ENCODE peak calls at places on chromosome 17, in four cellular contexts. W, C, L and A are unnamed samples.

GRCh38 chr17:15957206-15957605 is 12.3 kb downstream of the ADORA2B start:
- DNase-seq in L (no peak), C (no peak), W (peak), A (no peak)

GRCh38 chr17:17959520-17960361 is 12.5 kb downstream of the TOM1L2 start:
- DNase-seq in L (peak), W (no peak), C (no peak), A (no peak)

GRCh38 chr17:16477255-16477654 is 14.7 kb downstream of the LRRC75A start:
- DNase-seq in L (no peak), W (no peak), C (peak), A (no peak)

GRCh38 chr17:17122781-17123483 is 80.7 kb downstream of the MPRIP start:
- DNase-seq in L (no peak), W (no peak), C (no peak), A (no peak)

GRCh38 chr17:83189013-83189672 is 109.7 kb downstream of the METRNL start:
- DNase-seq in W (no peak), C (no peak), L (no peak), A (no peak)

GRCh38 chr17:50184611-50185398 is 16.6 kb downstream of the COL1A1 start:
- DNase-seq in L (no peak), C (no peak), W (peak), A (no peak)

GRCh38 chr17:80519091-80519781 is 25.4 kb upstream of the RPTOR start:
- DNase-seq in W (no peak), L (no peak), C (no peak), A (no peak)

GRCh38 chr17:3817851-3818605 is 17.0 kb upstream of the ITGAE start:
- DNase-seq in W (no peak), L (no peak), C (no peak), A (no peak)

GRCh38 chr17:55314784-55315491 is 50.2 kb downstream of the HLF start:
- DNase-seq in W (no peak), L (no peak), C (no peak), A (no peak)

GRCh38 chr17:58533616-58534188 is 19.3 kb upstream of the MTMR4 start:
- DNase-seq in C (no peak), L (no peak), W (no peak), A (no peak)

GRCh38 chr17:76414334-76415295 is 30.2 kb downstream of the SPHK1 start:
- DNase-seq in W (peak), L (no peak), C (no peak), A (peak)

GRCh38 chr17:42109086-42109485 is 3.4 kb downstream of the DHX58 start:
- DNase-seq in C (no peak), L (no peak), W (no peak), A (no peak)

GRCh38 chr17:75774988-75775668 is 9.5 kb upstream of the UNK start:
- DNase-seq in L (no peak), W (no peak), C (no peak), A (peak)

GRCh38 chr17:80942360-80943345 is 49.0 kb upstream of the CHMP6 start:
- DNase-seq in W (no peak), L (no peak), C (no peak), A (no peak)

GRCh38 chr17:56489980-56490379 is 103.5 kb upstream of the NOG start:
- DNase-seq in C (no peak), W (no peak), L (no peak), A (no peak)

GRCh38 chr17:78774956-78775571 is 7.0 kb downstream of the CYTH1 start:
- DNase-seq in L (no peak), C (no peak), W (no peak), A (no peak)

GRCh38 chr17:35147313-35147982 is at the start of gene UNC45B:
- DNase-seq in L (no peak), W (no peak), C (no peak), A (no peak)

GRCh38 chr17:3916825-3917224 is 560 bp upstream of the P2RX1 start:
- DNase-seq in W (no peak), L (no peak), C (no peak), A (no peak)

GRCh38 chr17:4634981-4635380 is 6.5 kb downstream of the ALOX15 start:
- DNase-seq in C (no peak), W (no peak), L (no peak), A (no peak)

GRCh38 chr17:49674507-49674906 is 3.4 kb downstream of the SPOP start:
- DNase-seq in W (no peak), L (no peak), C (no peak), A (no peak)

GRCh38 chr17:5500247-5500803 is 14.0 kb downstream of the MIS12 start:
- DNase-seq in C (no peak), W (no peak), L (no peak), A (no peak)

GRCh38 chr17:1796800-1797199 is 32.9 kb downstream of the SMYD4 start:
- DNase-seq in C (no peak), L (no peak), W (no peak), A (no peak)

GRCh38 chr17:72388765-72389473 is 268.1 kb downstream of the SOX9 start:
- DNase-seq in L (peak), C (no peak), W (no peak), A (no peak)

GRCh38 chr17:69320210-69320907 is 6.6 kb downstream of the ABCA5 start:
- DNase-seq in L (no peak), C (no peak), W (no peak), A (no peak)

GRCh38 chr17:1899403-1900000 is 69.7 kb downstream of the RPA1 start:
- DNase-seq in L (no peak), C (no peak), W (no peak), A (no peak)

GRCh38 chr17:29124931-29125270 is 55.3 kb downstream of the MYO18A start:
- DNase-seq in L (no peak), W (peak), C (no peak), A (no peak)

GRCh38 chr17:81097134-81097942 is 62.4 kb downstream of the BAIAP2 start:
- DNase-seq in C (peak), W (peak), L (no peak), A (peak)

GRCh38 chr17:50608700-50609375 is 25.8 kb upstream of the ABCC3 start:
- DNase-seq in C (no peak), W (no peak), L (no peak), A (no peak)

GRCh38 chr17:80622170-80622466 is 77.5 kb downstream of the RPTOR start:
- DNase-seq in C (no peak), L (no peak), W (no peak), A (no peak)

GRCh38 chr17:62823111-62823895 is 15.2 kb upstream of the MARCHF10 start:
- DNase-seq in C (no peak), L (no peak), W (no peak), A (no peak)

GRCh38 chr17:1882836-1883235 is 53.0 kb downstream of the RPA1 start:
- DNase-seq in C (peak), W (peak), L (no peak), A (peak)

GRCh38 chr17:50169121-50169764 is 3.4 kb downstream of the SGCA start:
- DNase-seq in L (peak), C (peak), W (peak), A (peak)

GRCh38 chr17:57519199-57519598 is 225.9 kb downstream of the CCDC182 start:
- DNase-seq in L (no peak), W (no peak), C (no peak), A (no peak)

GRCh38 chr17:57519800-57520199 is 225.3 kb downstream of the CCDC182 start:
- DNase-seq in L (no peak), W (no peak), C (no peak), A (no peak)

GRCh38 chr17:57522436-57523005 is 222.6 kb downstream of the CCDC182 start:
- DNase-seq in L (no peak), W (no peak), C (no peak), A (no peak)

GRCh38 chr17:57523926-57524634 is 221.0 kb downstream of the CCDC182 start:
- DNase-seq in W (no peak), L (no peak), C (no peak), A (no peak)

DNA sequence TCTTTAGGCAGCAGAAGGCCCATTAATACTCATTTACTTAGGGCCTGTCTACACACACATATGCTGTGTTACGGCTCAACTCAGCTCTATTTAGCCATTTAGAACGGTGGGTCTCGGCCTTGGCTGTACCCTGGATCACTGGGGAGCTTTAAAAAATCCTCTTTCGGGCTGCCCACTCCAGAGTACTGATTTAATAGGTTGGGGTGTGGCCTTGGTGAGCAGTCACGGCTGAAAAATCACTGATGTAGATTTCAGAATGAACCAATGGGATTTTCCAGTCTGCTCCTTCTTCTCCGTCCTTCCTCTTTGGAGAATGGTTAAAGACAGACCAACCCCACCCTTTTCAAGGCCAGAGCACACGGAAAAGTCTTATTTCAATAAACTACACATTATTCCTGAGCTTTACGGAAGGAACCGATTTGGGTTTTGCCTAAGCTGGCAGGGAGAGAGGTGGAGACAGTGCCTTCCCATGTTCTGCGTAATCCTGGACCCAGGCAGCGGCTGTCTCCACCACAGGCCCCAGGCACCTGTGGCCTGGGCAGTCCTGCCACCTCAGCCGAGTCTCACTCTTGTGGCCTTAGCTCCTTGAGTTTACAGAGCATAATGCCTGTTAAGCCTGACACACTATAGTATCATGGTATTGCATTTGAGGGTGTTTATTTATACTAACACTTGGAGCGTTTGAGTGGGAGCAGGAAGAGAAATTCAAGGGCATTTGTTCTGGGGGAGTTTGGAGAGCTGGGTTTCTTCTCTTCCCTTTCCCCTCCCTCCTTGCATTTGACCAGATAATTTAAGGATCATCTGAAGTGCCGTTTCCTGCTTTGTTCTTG is 223.3 kb downstream of the CCDC182 start:
- DNase-seq in L (no peak), C (no peak), W (no peak), A (no peak)
- TF ChIP-seq FOXM1 in L (no peak), C (no peak), W (no peak), A (no peak)

DNA sequence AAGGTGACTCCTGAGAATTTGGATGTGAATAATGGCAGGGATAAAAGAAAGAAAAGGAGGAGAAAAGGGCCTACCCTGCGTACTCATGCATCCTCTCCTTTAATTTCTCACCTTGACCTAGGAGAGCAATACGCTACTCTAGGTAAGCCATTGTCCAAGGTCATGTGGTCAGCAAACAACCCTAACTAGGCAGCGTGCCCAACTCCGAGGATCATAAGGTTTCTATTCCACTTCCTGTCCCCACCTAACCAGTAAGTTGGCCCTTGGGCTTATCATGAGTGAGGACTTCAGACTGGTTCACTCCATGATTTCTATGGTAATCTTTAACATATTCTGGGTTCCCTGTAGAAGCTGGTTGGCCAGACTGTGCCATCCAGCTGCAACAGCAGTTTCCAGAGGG is 315.1 kb upstream of the CCL2 start:
- DNase-seq in C (no peak), W (no peak), L (no peak), A (no peak)
- TF ChIP-seq BHLHE40 in C (no peak), W (no peak), L (no peak), A (no peak)

GRCh38 chr17:44878627-44879221 is 20.5 kb downstream of the EFTUD2 start:
- DNase-seq in W (peak), C (peak), L (no peak), A (peak)

GRCh38 chr17:44875761-44876160 is 23.5 kb downstream of the EFTUD2 start:
- DNase-seq in W (no peak), C (no peak), L (no peak), A (no peak)

GRCh38 chr17:44884941-44885340 is 14.3 kb downstream of the EFTUD2 start:
- DNase-seq in C (no peak), W (no peak), L (no peak), A (no peak)

GRCh38 chr17:44877121-44877520 is 22.1 kb downstream of the EFTUD2 start:
- DNase-seq in C (no peak), L (no peak), W (no peak), A (no peak)

GRCh38 chr17:44881145-44881544 is 18.1 kb downstream of the EFTUD2 start:
- DNase-seq in C (no peak), L (no peak), W (no peak), A (no peak)
- TF ChIP-seq FOXM1 in C (no peak), L (no peak), W (no peak), A (no peak)

GRCh38 chr17:65592131-65592965 is 30.9 kb upstream of the AXIN2 start:
- DNase-seq in W (no peak), C (peak), L (no peak), A (no peak)

GRCh38 chr17:65594585-65594940 is 33.1 kb upstream of the AXIN2 start:
- DNase-seq in W (no peak), L (no peak), C (no peak), A (no peak)

GRCh38 chr17:65595071-65595655 is 33.7 kb upstream of the AXIN2 start:
- DNase-seq in W (peak), L (no peak), C (no peak), A (no peak)

GRCh38 chr17:65593870-65594584 is 32.6 kb upstream of the AXIN2 start:
- DNase-seq in C (no peak), W (no peak), L (no peak), A (no peak)

DNA sequence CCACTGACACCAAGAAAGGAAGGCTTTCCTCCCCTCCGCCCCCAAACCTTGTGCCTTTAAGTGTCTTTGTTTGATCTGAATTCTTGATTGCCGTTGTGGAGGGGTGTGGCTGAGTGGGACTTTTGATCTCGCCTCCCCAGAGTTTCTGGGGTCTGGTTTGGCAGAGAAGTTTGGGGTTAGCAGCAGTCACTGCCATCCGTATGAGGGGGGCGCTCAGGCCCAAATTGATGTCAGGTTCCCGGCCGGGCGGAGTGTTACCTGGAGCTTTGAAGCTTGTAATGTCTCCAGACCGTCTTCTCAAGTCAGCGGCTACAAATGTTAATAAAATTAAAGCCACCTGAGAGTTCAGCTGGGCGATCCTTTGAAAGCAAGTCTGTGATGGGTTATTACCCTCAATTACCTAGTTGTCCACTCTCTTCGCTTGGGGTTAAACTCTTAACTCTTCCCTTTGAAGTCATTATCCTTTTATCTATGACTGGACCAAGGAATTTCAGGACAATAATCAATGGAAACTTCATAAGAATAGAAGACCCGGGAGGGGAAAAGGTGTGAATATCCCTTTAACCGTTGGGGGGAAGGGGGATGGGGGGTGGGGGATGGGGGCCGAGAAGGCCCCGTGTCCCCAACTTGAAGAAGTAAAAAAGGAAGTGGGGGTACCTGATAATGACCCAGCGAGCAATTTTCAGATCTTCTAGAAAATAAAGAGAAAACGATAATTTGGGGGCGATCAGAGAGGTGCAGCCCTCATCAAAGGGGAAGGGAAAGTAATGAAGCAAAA is 31.8 kb upstream of the AXIN2 start:
- DNase-seq in C (peak), W (no peak), L (no peak), A (no peak)
- TF ChIP-seq BHLHE40 in C (no peak), W (no peak), L (no peak), A (no peak)

GRCh38 chr17:8091033-8091687 is 3.6 kb upstream of the ALOX12B start:
- DNase-seq in C (no peak), W (no peak), L (peak), A (no peak)
- TF ChIP-seq FOXM1 in C (no peak), W (no peak), L (no peak), A (no peak)